ENCODE peak calls at places on chromosomes 7 and 10, in seven cellular contexts. B, G, O, X, Q, H and A are unnamed samples.

GRCh38 chr7:506391-506831 is 13.2 kb downstream of the PDGFA start:
- DNase-seq in O (no peak), H (no peak), G (no peak), X (no peak), Q (no peak), B (no peak), A (peak; percentile 57)

GRCh38 chr7:99078416-99078815 is 65.5 kb downstream of the SMURF1 start:
- DNase-seq in O (no peak), B (no peak), Q (no peak), H (no peak), G (no peak), X (no peak), A (no peak)

GRCh38 chr10:68073631-68074403 is 1.3 kb downstream of the HERC4 start:
- DNase-seq in B (no peak), O (no peak), G (peak; percentile 63), H (no peak), Q (no peak), X (no peak), A (no peak)

GRCh38 chr10:3494131-3494878 is 290.7 kb downstream of the KLF6 start:
- DNase-seq in B (peak; percentile 79), O (no peak), X (no peak), Q (peak; percentile 55), H (no peak), G (no peak), A (peak; percentile 84)

GRCh38 chr10:103254538-103255325 is 9.0 kb downstream of the RPEL1 start:
- DNase-seq in Q (no peak), G (peak; percentile 40), B (no peak), O (no peak), X (no peak), H (no peak), A (no peak)

GRCh38 chr7:48299580-48300169 is 128.4 kb downstream of the ABCA13 start:
- DNase-seq in H (no peak), X (no peak), B (no peak), O (no peak), G (peak; percentile 81), Q (no peak), A (no peak)

GRCh38 chr7:50502001-50502684 is 52.0 kb upstream of the FIGNL1 start:
- DNase-seq in O (no peak), X (no peak), B (peak; percentile 86), H (no peak), Q (peak; percentile 85), G (peak; percentile 96), A (peak; percentile 95)

GRCh38 chr10:114839901-114840300 is 18.3 kb downstream of the FHIP2A start:
- DNase-seq in G (no peak), H (no peak), Q (no peak), O (no peak), X (no peak), B (no peak), A (no peak)

GRCh38 chr7:131489196-131489595 is 67.2 kb downstream of the PODXL start:
- DNase-seq in B (no peak), Q (no peak), O (no peak), H (no peak), X (no peak), G (no peak), A (no peak)

GRCh38 chr10:107553470-107553869 is 389.0 kb upstream of the SORCS1 start:
- DNase-seq in G (no peak), Q (no peak), H (no peak), X (no peak), B (no peak), O (no peak), A (no peak)

GRCh38 chr10:117539903-117540639 is 2.5 kb upstream of the EMX2 start:
- DNase-seq in Q (no peak), O (no peak), H (no peak), X (no peak), B (no peak), G (no peak), A (no peak)

GRCh38 chr7:16129431-16130126 is 291.8 kb downstream of the CRPPA start:
- DNase-seq in Q (no peak), G (peak; percentile 90), H (no peak), O (no peak), B (no peak), X (no peak), A (no peak)
- H3K4me3 ChIP-seq in Q (no peak overlapping the region), G (peak overlapping the region; percentile 58), H (no peak overlapping the region), O (no peak overlapping the region), B (no peak overlapping the region), X (no peak overlapping the region), A (no peak overlapping the region)

GRCh38 chr10:44400553-44400952 is 15.7 kb upstream of the CXCL12 start:
- DNase-seq in B (no peak), X (no peak), Q (no peak), O (no peak), H (no peak), G (no peak), A (no peak)
- H3K4me3 ChIP-seq in B (no peak overlapping the region), X (no peak overlapping the region), Q (no peak overlapping the region), O (no peak overlapping the region), H (no peak overlapping the region), G (no peak overlapping the region), A (no peak overlapping the region)

GRCh38 chr7:111405621-111406020 is 156.7 kb downstream of the IMMP2L start:
- DNase-seq in G (no peak), X (no peak), O (no peak), B (no peak), H (no peak), Q (no peak), A (no peak)

GRCh38 chr7:111409714-111410422 is 152.4 kb downstream of the IMMP2L start:
- DNase-seq in X (no peak), H (no peak), Q (no peak), B (no peak), O (no peak), G (peak; percentile 70), A (no peak)

GRCh38 chr7:111410899-111411298 is 151.4 kb downstream of the IMMP2L start:
- DNase-seq in X (no peak), G (no peak), H (no peak), Q (no peak), B (no peak), O (no peak), A (no peak)

GRCh38 chr7:111407258-111407657 is 155.0 kb downstream of the IMMP2L start:
- DNase-seq in B (no peak), Q (no peak), O (no peak), X (no peak), H (no peak), G (no peak), A (no peak)

DNA sequence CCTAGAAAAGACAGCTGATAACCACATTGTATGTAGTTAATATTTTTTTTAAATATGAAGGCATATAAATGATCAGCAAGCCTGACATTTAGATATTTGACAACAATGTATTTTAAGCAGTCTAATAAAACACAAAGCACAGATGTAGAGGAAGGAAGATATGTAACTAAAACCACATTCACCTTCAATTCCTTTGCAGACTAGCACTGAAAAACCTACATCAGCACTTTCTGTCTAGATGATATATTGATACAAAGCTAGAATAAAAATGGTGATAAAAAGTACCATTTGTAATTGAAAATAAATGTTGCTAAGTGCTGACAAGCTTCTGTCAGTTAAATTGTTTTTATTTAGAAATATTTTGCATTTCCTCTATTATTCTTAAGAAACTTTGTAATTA is 153.6 kb downstream of the IMMP2L start:
- DNase-seq in G (no peak), B (no peak), X (no peak), O (no peak), H (no peak), Q (no peak), A (no peak)
- H3K4me3 ChIP-seq in G (no peak overlapping the region), B (no peak overlapping the region), X (no peak overlapping the region), O (no peak overlapping the region), H (no peak overlapping the region), Q (no peak overlapping the region), A (no peak overlapping the region)

DNA sequence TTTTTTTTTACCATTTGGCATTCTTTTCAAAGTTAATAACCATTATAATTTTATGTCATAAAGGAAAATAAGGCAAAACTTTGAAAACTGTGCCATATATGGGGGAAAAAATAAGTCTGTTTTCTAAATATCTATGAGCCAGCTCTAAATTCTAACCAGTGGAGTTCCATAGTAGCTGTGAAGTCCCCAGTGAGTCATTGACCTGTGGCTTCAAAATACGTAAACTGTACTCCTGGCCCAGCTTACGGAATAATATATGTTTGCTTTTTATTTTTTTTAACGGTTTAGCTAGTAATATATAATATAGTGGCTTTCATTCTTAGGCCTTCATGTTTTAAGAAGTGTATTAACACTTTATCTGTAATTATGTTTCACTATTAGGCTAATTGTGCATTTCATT is 20.5 kb downstream of the ZRANB1 start:
- DNase-seq in H (no peak), Q (no peak), B (no peak), G (no peak), O (no peak), X (no peak), A (no peak)
- H3K4me3 ChIP-seq in H (no peak overlapping the region), Q (no peak overlapping the region), B (no peak overlapping the region), G (no peak overlapping the region), O (no peak overlapping the region), X (no peak overlapping the region), A (no peak overlapping the region)

GRCh38 chr10:100562008-100562672 is 26.4 kb downstream of the HIF1AN start:
- DNase-seq in O (no peak), Q (peak; percentile 29), X (peak; percentile 74), H (peak; percentile 64), B (no peak), G (peak; percentile 64), A (peak; percentile 67)
- H3K4me3 ChIP-seq in O (no peak overlapping the region), Q (no peak overlapping the region), X (no peak overlapping the region), H (peak overlapping the region; percentile 4), B (peak overlapping the region; percentile 5), G (no peak overlapping the region), A (no peak overlapping the region)

DNA sequence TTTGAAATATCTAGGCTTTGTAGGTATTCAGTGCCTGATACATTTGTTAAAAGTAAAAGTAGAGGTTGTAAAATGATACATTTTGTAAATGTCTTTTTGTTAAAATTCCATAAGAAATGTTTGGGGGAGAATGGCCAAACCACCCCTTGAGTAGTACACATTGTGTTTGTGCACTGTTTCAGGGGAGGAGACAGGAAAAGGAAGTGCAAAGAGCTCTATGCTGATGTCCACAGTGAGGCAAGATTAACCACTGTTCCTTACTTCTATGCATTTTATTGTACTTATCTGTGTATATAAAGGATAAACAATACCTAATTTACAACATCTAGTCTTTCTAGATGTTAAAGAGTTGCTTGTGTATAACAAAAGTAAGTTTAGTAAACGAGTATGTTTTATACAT is 7.4 kb upstream of the CYCS start:
- DNase-seq in X (no peak), Q (no peak), O (no peak), B (no peak), H (no peak), G (no peak), A (no peak)
- H3K4me3 ChIP-seq in X (no peak overlapping the region), Q (no peak overlapping the region), O (no peak overlapping the region), B (no peak overlapping the region), H (no peak overlapping the region), G (no peak overlapping the region), A (no peak overlapping the region)

DNA sequence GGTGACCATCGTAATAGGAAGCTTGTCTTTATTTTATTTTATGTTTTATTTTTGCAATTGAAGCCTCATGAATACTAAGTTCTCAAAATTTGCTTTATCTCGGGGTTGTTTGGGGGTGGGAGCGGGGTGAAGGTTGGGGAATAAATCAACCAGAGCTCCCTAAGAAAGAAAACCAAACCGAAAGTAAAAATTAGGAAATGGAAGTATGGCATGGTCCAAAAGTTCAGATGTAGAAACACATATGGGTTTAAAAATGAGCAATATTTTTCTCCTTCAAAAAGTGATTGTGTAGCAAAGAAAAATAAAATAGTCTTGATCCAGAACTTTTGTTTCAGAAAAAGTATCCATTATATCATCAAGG is 177.4 kb upstream of the PLXDC2 start:
- DNase-seq in B (no peak), G (no peak), H (no peak), O (no peak), Q (no peak), X (no peak), A (no peak)
- H3K4me3 ChIP-seq in B (peak overlapping the region; percentile 28), G (peak overlapping the region; percentile 77), H (peak overlapping the region; percentile 27), O (peak overlapping the region; percentile 18), Q (peak overlapping the region; percentile 31), X (peak overlapping the region; percentile 28), A (no peak overlapping the region)